ENCODE peak calls at places on chromosomes 6 and 20, in nine cellular contexts. V is uterus, Z is GM12865, X is A549, K is bronchial epithelial cell, P is neural progenitor cell, O is PC-9, B is kidney epithelial cell, A is fibroblast of lung. E is an unnamed sample.

GRCh38 chr6:42264852-42265390 is 47.3 kb upstream of the MRPS10 start:
- DNase-seq in V (no peak), Z (no peak), X (no peak), K (no peak), P (no peak), O (no peak), B (no peak), A (no peak), E (no peak)

GRCh38 chr20:25005661-25006060 is 13.1 kb upstream of the APMAP start:
- DNase-seq in V (no peak), Z (no peak), X (no peak), K (no peak), P (no peak), O (no peak), B (no peak), A (no peak), E (no peak)

GRCh38 chr20:401682-402495 is 6.2 kb upstream of the RBCK1 start:
- DNase-seq in V (no peak), Z (no peak), X (peak), K (peak), P (no peak), O (peak), B (peak), A (peak), E (peak)

GRCh38 chr20:24350923-24351368 is 118.5 kb upstream of the SYNDIG1 start:
- DNase-seq in V (no peak), Z (no peak), X (no peak), K (no peak), P (no peak), O (no peak), B (no peak), A (peak), E (peak)

GRCh38 chr20:5933802-5934436 is 16.4 kb downstream of the TRMT6 start:
- DNase-seq in V (no peak), Z (peak), X (peak), K (peak), P (peak), O (no peak), B (no peak), A (no peak), E (no peak)

GRCh38 chr6:157608221-157609075 is 214.6 kb upstream of the SNX9 start:
- DNase-seq in V (no peak), Z (no peak), X (no peak), K (no peak), P (no peak), O (no peak), B (no peak), A (no peak), E (no peak)

GRCh38 chr20:49713779-49714712 is at the start of gene B4GALT5:
- DNase-seq in V (peak), Z (peak), X (peak), K (no peak), P (peak), O (no peak), B (no peak), A (peak), E (peak)

GRCh38 chr6:46329568-46329967 is 158.8 kb upstream of the ENPP5 start:
- DNase-seq in V (no peak), Z (no peak), X (no peak), K (no peak), P (no peak), O (no peak), B (no peak), A (peak), E (peak)

GRCh38 chr20:36542019-36542488 is 735 bp downstream of the MYL9 start:
- DNase-seq in V (peak), Z (no peak), X (no peak), K (peak), P (peak), O (no peak), B (no peak), A (peak), E (peak)

GRCh38 chr6:163585932-163586437 is 171.5 kb downstream of the QKI start:
- DNase-seq in V (peak), Z (no peak), X (peak), K (peak), P (no peak), O (peak), B (peak), A (peak), E (peak)

GRCh38 chr20:62355527-62356142 is 11.5 kb downstream of the LAMA5 start:
- DNase-seq in V (peak), Z (no peak), X (no peak), K (peak), P (peak), O (no peak), B (no peak), A (peak), E (no peak)

GRCh38 chr6:54157405-54157804 is 46.2 kb downstream of the MLIP start:
- DNase-seq in V (no peak), Z (no peak), X (no peak), K (no peak), P (no peak), O (no peak), B (no peak), A (no peak), E (no peak)

DNA sequence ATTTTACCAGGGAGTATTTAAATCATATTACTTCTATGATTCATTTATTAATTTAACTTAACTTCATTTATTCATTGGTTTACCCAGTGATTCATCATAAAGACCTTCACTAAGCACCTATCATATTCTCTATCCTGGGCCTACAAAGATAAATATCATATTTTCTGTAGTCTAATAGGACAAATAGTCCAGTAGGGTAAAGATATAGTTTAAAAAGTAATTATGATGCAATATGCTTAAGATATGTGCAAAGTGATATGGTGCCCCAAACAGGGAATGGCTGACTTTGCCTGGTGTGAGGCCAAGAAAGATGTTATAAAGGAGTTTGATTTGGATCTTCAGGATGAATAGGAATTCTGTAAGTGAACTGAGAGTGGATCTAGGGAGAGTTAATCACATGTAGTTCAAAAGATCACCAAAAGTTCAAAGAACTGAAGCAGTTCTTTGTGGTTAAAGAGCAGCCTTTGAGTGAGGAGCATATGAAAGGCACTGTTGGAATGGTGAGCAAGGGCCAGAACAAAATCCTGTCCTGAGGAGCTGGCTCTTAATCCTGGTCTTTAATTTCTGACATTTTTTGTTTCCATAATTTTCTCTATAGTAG is 45.5 kb downstream of the MLIP start:
- DNase-seq in V (no peak), Z (no peak), X (no peak), K (no peak), P (no peak), O (no peak), B (no peak), A (no peak), E (no peak)
- TF ChIP-seq CTCF in V (no peak), Z (no peak), X (no peak), K (no peak), P (no peak), O (no peak), B (no peak), A (no peak), E (no peak)

DNA sequence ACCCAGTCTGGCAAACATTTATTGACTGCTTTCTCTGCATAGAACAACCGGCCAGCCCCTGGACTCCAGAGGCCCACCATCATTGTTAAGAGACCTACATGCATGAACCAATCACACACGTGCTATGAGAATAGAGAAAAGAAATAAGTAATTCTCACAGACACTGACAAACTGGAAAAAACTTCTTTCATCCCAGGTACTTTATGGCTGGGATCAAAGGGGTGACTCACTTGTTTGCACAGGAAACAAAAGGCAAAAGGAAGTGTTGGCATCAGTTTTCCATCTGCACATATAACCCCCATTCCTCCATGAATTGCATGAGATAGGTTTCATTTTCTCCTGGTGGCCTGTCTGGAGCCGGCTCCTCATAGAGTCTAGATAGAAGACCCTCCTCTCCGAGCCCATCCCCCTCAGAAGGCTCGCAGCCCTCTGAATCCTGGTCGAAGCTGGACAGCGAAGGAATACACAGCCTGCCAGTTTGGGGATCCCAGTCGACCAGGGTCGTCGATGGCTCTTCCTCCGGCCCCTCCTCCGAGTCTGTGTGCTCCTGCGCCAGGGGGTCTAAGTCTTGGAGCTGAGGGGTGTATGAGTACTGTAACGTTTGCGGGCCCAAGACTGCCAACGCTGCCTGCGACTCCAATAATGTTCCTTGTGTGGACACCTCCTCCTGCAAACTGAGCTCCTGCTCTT is 43.3 kb downstream of the IL20RA start:
- DNase-seq in V (no peak), Z (no peak), X (peak), K (peak), P (peak), O (peak), B (peak), A (peak), E (no peak)
- H3K4me3 ChIP-seq in V (no peak), Z (no peak), X (no peak), K (no peak), P (no peak), O (peak), B (no peak), A (no peak), E (no peak)

GRCh38 chr20:2023151-2023550 is 29.3 kb upstream of the PDYN start:
- DNase-seq in V (no peak), Z (peak), X (no peak), K (no peak), P (no peak), O (no peak), B (no peak), A (peak), E (no peak)
- TF ChIP-seq CTCF in V (no peak), Z (no peak), X (no peak), K (no peak), P (no peak), O (no peak), B (no peak), A (no peak), E (no peak)

GRCh38 chr6:104349191-104349590 is 510.5 kb downstream of the HACE1 start:
- DNase-seq in V (no peak), Z (no peak), X (no peak), K (no peak), P (no peak), O (no peak), B (no peak), A (no peak), E (no peak)
- H3K4me3 ChIP-seq in V (no peak), Z (no peak), X (no peak), K (no peak), P (no peak), O (no peak), B (no peak), A (no peak), E (no peak)

GRCh38 chr6:25333471-25333870 is 54.3 kb downstream of the CARMIL1 start:
- DNase-seq in V (no peak), Z (no peak), X (no peak), K (no peak), P (no peak), O (no peak), B (no peak), A (no peak), E (no peak)

GRCh38 chr6:25329982-25330381 is 50.8 kb downstream of the CARMIL1 start:
- DNase-seq in V (no peak), Z (no peak), X (no peak), K (peak), P (no peak), O (no peak), B (no peak), A (no peak), E (no peak)

GRCh38 chr6:25332671-25333071 is 53.5 kb downstream of the CARMIL1 start:
- DNase-seq in V (no peak), Z (peak), X (no peak), K (no peak), P (no peak), O (no peak), B (no peak), A (no peak), E (no peak)

GRCh38 chr6:25331085-25331685 is 52.0 kb downstream of the CARMIL1 start:
- DNase-seq in V (no peak), Z (no peak), X (no peak), K (peak), P (no peak), O (no peak), B (no peak), A (no peak), E (peak)

GRCh38 chr6:25332165-25332564 is 53.0 kb downstream of the CARMIL1 start:
- DNase-seq in V (no peak), Z (peak), X (no peak), K (no peak), P (no peak), O (no peak), B (no peak), A (no peak), E (no peak)
- TF ChIP-seq CTCF in V (no peak), Z (no peak), X (no peak), K (no peak), P (no peak), O (no peak), B (no peak), A (no peak), E (no peak)

E was measured in AG10803.